ENCODE peak calls at places on chromosome 1, in four cellular contexts. D is activated T-cell treated with anti-CD3 and anti-CD28 coated beads for 1 hour, V is NCI-H510A, Z is retina. X is an unnamed sample.
A peak's percentile ranks its signal among the peaks of the same experiment; 100 is the strongest.

GRCh38 chr1:23167353-23168078 is 1.1 kb downstream of the LUZP1 start:
- DNase-seq in Z (peak; percentile 79), V (no peak), D (peak; percentile 18), X (peak; percentile 90)

GRCh38 chr1:20342294-20343148 is 51.8 kb downstream of the VWA5B1 start:
- DNase-seq in D (no peak), Z (no peak), V (no peak), X (peak; percentile 56)

GRCh38 chr1:17553970-17554369 is 14.5 kb downstream of the ARHGEF10L start:
- DNase-seq in Z (no peak), V (no peak), D (no peak), X (no peak)

GRCh38 chr1:61836649-61837048 is 94.4 kb downstream of the PATJ start:
- DNase-seq in V (no peak), D (no peak), Z (no peak), X (no peak)

GRCh38 chr1:241406421-241406820 is 49.4 kb upstream of the RGS7 start:
- DNase-seq in V (no peak), D (no peak), Z (no peak), X (no peak)

GRCh38 chr1:86356247-86356646 is 39.9 kb downstream of the ODF2L start:
- DNase-seq in D (no peak), V (no peak), Z (peak; percentile 17), X (peak; percentile 19)

GRCh38 chr1:85344256-85344694 is 67.8 kb upstream of the BCL10 start:
- DNase-seq in V (no peak), D (no peak), Z (no peak), X (peak; percentile 59)

GRCh38 chr1:47432071-47433036 is 5.5 kb upstream of the FOXD2 start:
- DNase-seq in D (peak; percentile 57), V (no peak), Z (peak; percentile 90), X (peak; percentile 58)

GRCh38 chr1:12161662-12162458 is 4.9 kb upstream of the TNFRSF1B start:
- DNase-seq in Z (no peak), V (no peak), D (peak; percentile 58), X (peak; percentile 97)

GRCh38 chr1:101238041-101238515 is 1.3 kb downstream of the S1PR1 start:
- DNase-seq in Z (peak; percentile 23), V (no peak), D (peak; percentile 39), X (peak; percentile 34)

GRCh38 chr1:245493029-245493428 is 338.2 kb downstream of the KIF26B start:
- DNase-seq in Z (no peak), V (no peak), D (no peak), X (no peak)

GRCh38 chr1:53554592-53555305 is 95.5 kb downstream of the DMRTB1 start:
- DNase-seq in Z (no peak), V (no peak), D (no peak), X (no peak)

GRCh38 chr1:15218287-15219279 is 28.4 kb upstream of the FHAD1 start:
- DNase-seq in D (no peak), Z (no peak), V (no peak), X (no peak)

GRCh38 chr1:19954059-19954458 is 25.4 kb downstream of the PLA2G2A start:
- DNase-seq in D (no peak), V (no peak), Z (no peak), X (no peak)

GRCh38 chr1:150808851-150809250 is 791 bp upstream of the CTSK start:
- DNase-seq in D (no peak), Z (no peak), V (no peak), X (no peak)

GRCh38 chr1:55480396-55480795 is 265.2 kb upstream of the USP24 start:
- DNase-seq in D (no peak), Z (no peak), V (no peak), X (no peak)

GRCh38 chr1:173406783-173407230 is 70.3 kb upstream of the PRDX6 start:
- DNase-seq in V (no peak), D (no peak), Z (no peak), X (no peak)

GRCh38 chr1:187229496-187229895 is 400.7 kb downstream of the PLA2G4A start:
- DNase-seq in D (no peak), V (no peak), Z (no peak), X (no peak)

GRCh38 chr1:87449348-87449963 is 120.8 kb downstream of the LMO4 start:
- DNase-seq in V (peak; percentile 48), D (no peak), Z (no peak), X (peak; percentile 79)

X was measured in upper lobe of left lung.